ENCODE peak calls at places on chromosomes 3 and 15, in nine cellular contexts. P is dorsolateral prefrontal cortex, Y is GM20000, R is fibroblast of mammary gland, N is endothelial cell, H is OCI-LY7, E is A549, U is Peyer's patch, Q is PC-9. G is an unnamed sample.

GRCh38 chr15:62958528-62958927 is 84.0 kb upstream of the TPM1 start:
- DNase-seq in H (no peak), Y (no peak), P (no peak), R (no peak), Q (no peak), N (no peak), E (no peak), U (no peak), G (no peak)

GRCh38 chr3:46930945-46931403 is 45.6 kb downstream of the CCDC12 start:
- DNase-seq in E (peak), Y (no peak), R (no peak), U (no peak), Q (peak), N (no peak), P (no peak), H (peak), G (no peak)

GRCh38 chr3:197093871-197094270 is 64.3 kb upstream of the MELTF start:
- DNase-seq in Y (no peak), R (no peak), Q (no peak), P (no peak), E (no peak), H (no peak), N (no peak), U (no peak), G (no peak)

GRCh38 chr3:56342475-56342874 is 125.8 kb downstream of the ERC2 start:
- DNase-seq in Y (no peak), U (no peak), H (no peak), Q (no peak), E (no peak), R (no peak), N (no peak), P (no peak), G (no peak)

GRCh38 chr3:46749129-46749528 is 31.5 kb upstream of the PRSS50 start:
- DNase-seq in P (no peak), R (no peak), N (no peak), Y (no peak), U (no peak), H (no peak), Q (no peak), E (no peak), G (no peak)

GRCh38 chr3:132448211-132448961 is 31.1 kb downstream of the DNAJC13 start:
- DNase-seq in N (no peak), U (no peak), Q (no peak), H (no peak), R (peak), P (no peak), Y (no peak), E (no peak), G (no peak)

GRCh38 chr3:184477940-184478339 is 83.6 kb upstream of the EPHB3 start:
- DNase-seq in Y (no peak), N (no peak), U (no peak), R (no peak), P (no peak), Q (no peak), H (no peak), E (no peak), G (no peak)

GRCh38 chr3:184503647-184504046 is 57.9 kb upstream of the EPHB3 start:
- DNase-seq in N (no peak), Y (no peak), U (no peak), H (no peak), R (no peak), P (no peak), Q (no peak), E (peak), G (no peak)

GRCh38 chr3:24460974-24461373 is 33.7 kb downstream of the THRB start:
- DNase-seq in Y (no peak), R (peak), H (no peak), Q (no peak), N (no peak), E (no peak), U (no peak), P (no peak), G (no peak)

GRCh38 chr3:141148169-141148568 is 83.5 kb upstream of the PXYLP1 start:
- DNase-seq in P (no peak), N (no peak), E (no peak), R (no peak), Y (no peak), U (no peak), H (no peak), Q (no peak), G (no peak)

GRCh38 chr3:29453278-29453961 is 172.5 kb downstream of the RBMS3 start:
- DNase-seq in H (no peak), R (no peak), Y (no peak), E (no peak), N (no peak), U (no peak), P (no peak), Q (no peak), G (no peak)

GRCh38 chr15:78061963-78062427 is 15.5 kb downstream of the TBC1D2B start:
- DNase-seq in U (no peak), R (peak), H (peak), E (no peak), Q (no peak), P (no peak), N (no peak), Y (peak), G (no peak)

GRCh38 chr3:194276768-194277546 is 74.2 kb downstream of the CPN2 start:
- DNase-seq in R (peak), E (no peak), H (no peak), U (no peak), Y (no peak), N (no peak), P (peak), Q (no peak), G (no peak)

GRCh38 chr3:13177641-13178040 is 104.4 kb upstream of the IQSEC1 start:
- DNase-seq in U (no peak), P (no peak), H (no peak), E (no peak), Q (no peak), Y (no peak), N (no peak), R (no peak), G (no peak)

GRCh38 chr3:153087595-153088566 is 74.1 kb upstream of the RAP2B start:
- DNase-seq in P (no peak), U (no peak), E (no peak), Y (no peak), Q (peak), H (no peak), N (no peak), R (peak), G (no peak)

GRCh38 chr3:71415708-71416108 is 167.8 kb downstream of the FOXP1 start:
- DNase-seq in E (no peak), Y (no peak), U (no peak), R (no peak), H (no peak), N (no peak), P (no peak), Q (no peak), G (no peak)

GRCh38 chr3:63067999-63068645 is 192.9 kb upstream of the CADPS start:
- DNase-seq in R (peak), H (peak), Q (no peak), P (no peak), Y (peak), N (peak), E (peak), U (no peak), G (no peak)

GRCh38 chr15:45795487-45796069 is 160.7 kb downstream of the SQOR start:
- DNase-seq in E (peak), P (no peak), U (no peak), N (peak), R (peak), H (peak), Q (no peak), Y (peak), G (no peak)

GRCh38 chr3:84126160-84126559 is 832.6 kb upstream of the CADM2 start:
- DNase-seq in H (no peak), E (no peak), Q (no peak), P (no peak), N (no peak), R (no peak), Y (no peak), U (no peak), G (no peak)

GRCh38 chr3:160098261-160098908 is 109.8 kb downstream of the IL12A start:
- DNase-seq in R (peak), N (no peak), E (no peak), H (no peak), U (no peak), Q (no peak), P (no peak), Y (no peak), G (no peak)

GRCh38 chr3:2879587-2879986 is 230.6 kb downstream of the IL5RA start:
- DNase-seq in R (no peak), P (no peak), H (no peak), E (no peak), Y (no peak), N (no peak), Q (no peak), U (no peak), G (no peak)

GRCh38 chr3:29677421-29677820 is 396.6 kb downstream of the RBMS3 start:
- DNase-seq in E (no peak), R (peak), N (no peak), U (no peak), Q (no peak), H (no peak), P (no peak), Y (no peak), G (no peak)

GRCh38 chr3:110430146-110430545 is 641.5 kb upstream of the NECTIN3 start:
- DNase-seq in R (no peak), E (no peak), N (no peak), Y (no peak), Q (no peak), P (no peak), U (no peak), H (no peak), G (no peak)

GRCh38 chr3:195207731-195208130 is 63.2 kb downstream of the XXYLT1 start:
- DNase-seq in E (no peak), N (no peak), Y (no peak), P (no peak), U (no peak), H (no peak), R (no peak), Q (peak), G (no peak)

GRCh38 chr15:52735231-52736089 is 54.7 kb downstream of the ONECUT1 start:
- DNase-seq in P (peak), E (peak), Y (peak), R (peak), H (peak), Q (peak), U (peak), N (peak), G (peak)

GRCh38 chr3:38028621-38029361 is 651 bp downstream of the PLCD1 start:
- DNase-seq in Q (no peak), E (no peak), P (no peak), N (no peak), U (no peak), H (no peak), R (no peak), Y (no peak), G (no peak)

GRCh38 chr15:89665449-89666146 is 10.3 kb upstream of the KIF7 start:
- DNase-seq in R (peak), H (no peak), E (peak), Y (peak), P (no peak), Q (no peak), U (no peak), N (peak), G (no peak)

GRCh38 chr3:131402391-131403039 is 20.9 kb downstream of the NUDT16 start:
- DNase-seq in E (no peak), Y (no peak), P (no peak), R (peak), N (no peak), H (no peak), U (no peak), Q (peak), G (no peak)

GRCh38 chr3:169746924-169747323 is 17.9 kb downstream of the TERC start:
- DNase-seq in H (no peak), R (no peak), P (no peak), Y (no peak), Q (no peak), N (no peak), E (no peak), U (no peak), G (no peak)

GRCh38 chr15:78130012-78130353 is 1.3 kb downstream of the CIB2 start:
- DNase-seq in E (no peak), U (no peak), P (no peak), Q (no peak), H (no peak), Y (peak), N (no peak), R (no peak), G (no peak)

GRCh38 chr3:149384911-149385321 is 7.5 kb upstream of the TM4SF1 start:
- DNase-seq in Y (no peak), P (no peak), H (no peak), N (no peak), U (no peak), E (peak), Q (peak), R (peak), G (no peak)

GRCh38 chr15:48555244-48555804 is 90.2 kb downstream of the FBN1 start:
- DNase-seq in N (no peak), Q (no peak), R (peak), U (no peak), Y (no peak), P (no peak), E (no peak), H (no peak), G (no peak)

GRCh38 chr15:71575474-71576045 is 234.8 kb upstream of the NR2E3 start:
- DNase-seq in U (no peak), E (peak), Q (no peak), N (no peak), Y (no peak), P (no peak), H (peak), R (peak), G (no peak)

GRCh38 chr3:100245932-100246331 is 14.9 kb upstream of the TBC1D23 start:
- DNase-seq in R (peak), E (no peak), N (no peak), H (no peak), Y (no peak), U (no peak), Q (no peak), P (no peak), G (no peak)

GRCh38 chr15:39025331-39025730 is 460.7 kb upstream of the RASGRP1 start:
- DNase-seq in H (no peak), Y (no peak), P (no peak), U (no peak), N (no peak), R (peak), Q (no peak), E (no peak), G (no peak)

GRCh38 chr3:105953831-105954230 is 85.0 kb upstream of the CBLB start:
- DNase-seq in U (no peak), N (no peak), H (no peak), Q (peak), E (no peak), R (peak), Y (no peak), P (no peak), G (no peak)

GRCh38 chr3:71542548-71543370 is 40.8 kb downstream of the FOXP1 start:
- DNase-seq in Q (no peak), E (peak), P (peak), U (peak), R (peak), H (peak), N (peak), Y (no peak), G (no peak)

GRCh38 chr3:81218023-81218422 is 543.4 kb downstream of the GBE1 start:
- DNase-seq in E (peak), R (peak), Q (no peak), Y (no peak), U (no peak), H (no peak), P (no peak), N (peak), G (no peak)
- TF ChIP-seq CTCF in E (peak), R (peak), Q (peak), Y (peak), U (no peak), H (peak), P (peak), N (no peak), G (peak)

GRCh38 chr15:41285285-41285684 is 47.1 kb downstream of the OIP5 start:
- DNase-seq in H (peak), U (no peak), Y (no peak), Q (no peak), P (no peak), N (no peak), E (no peak), R (no peak), G (no peak)

GRCh38 chr15:41291065-41291631 is 41.2 kb downstream of the OIP5 start:
- DNase-seq in P (no peak), R (no peak), H (peak), E (no peak), U (peak), Y (peak), Q (no peak), N (no peak), G (no peak)

GRCh38 chr15:41286665-41287333 is 45.6 kb downstream of the OIP5 start:
- DNase-seq in Q (peak), N (no peak), Y (no peak), H (no peak), E (no peak), R (peak), P (no peak), U (no peak), G (no peak)

GRCh38 chr15:41289953-41290352 is 42.4 kb downstream of the OIP5 start:
- DNase-seq in N (no peak), E (no peak), R (no peak), H (no peak), Q (no peak), U (no peak), P (no peak), Y (no peak), G (no peak)

DNA sequence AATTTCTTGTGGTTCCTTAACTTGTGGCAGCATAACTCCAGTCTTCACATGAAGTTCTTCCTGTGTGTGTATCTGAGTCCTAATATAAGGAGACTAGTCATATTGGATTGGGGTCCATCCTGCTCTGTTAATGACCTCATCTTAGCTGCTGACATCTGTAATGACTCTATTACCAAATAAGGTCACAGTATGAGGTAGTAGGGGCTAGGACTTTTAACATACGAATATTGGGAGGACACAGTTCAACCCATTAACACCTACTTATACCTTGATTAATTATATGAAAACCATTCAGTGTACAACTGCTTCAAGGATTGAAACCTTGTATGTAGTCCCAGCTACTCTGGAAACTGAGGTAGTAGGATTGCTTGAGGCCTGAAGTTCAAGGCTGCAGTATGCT is 43.9 kb downstream of the OIP5 start:
- DNase-seq in Q (no peak), R (no peak), P (no peak), Y (no peak), N (no peak), E (no peak), U (no peak), H (no peak), G (no peak)
- TF ChIP-seq CTCF in Q (no peak), R (no peak), P (no peak), Y (no peak), N (no peak), E (no peak), U (no peak), H (no peak), G (no peak)

DNA sequence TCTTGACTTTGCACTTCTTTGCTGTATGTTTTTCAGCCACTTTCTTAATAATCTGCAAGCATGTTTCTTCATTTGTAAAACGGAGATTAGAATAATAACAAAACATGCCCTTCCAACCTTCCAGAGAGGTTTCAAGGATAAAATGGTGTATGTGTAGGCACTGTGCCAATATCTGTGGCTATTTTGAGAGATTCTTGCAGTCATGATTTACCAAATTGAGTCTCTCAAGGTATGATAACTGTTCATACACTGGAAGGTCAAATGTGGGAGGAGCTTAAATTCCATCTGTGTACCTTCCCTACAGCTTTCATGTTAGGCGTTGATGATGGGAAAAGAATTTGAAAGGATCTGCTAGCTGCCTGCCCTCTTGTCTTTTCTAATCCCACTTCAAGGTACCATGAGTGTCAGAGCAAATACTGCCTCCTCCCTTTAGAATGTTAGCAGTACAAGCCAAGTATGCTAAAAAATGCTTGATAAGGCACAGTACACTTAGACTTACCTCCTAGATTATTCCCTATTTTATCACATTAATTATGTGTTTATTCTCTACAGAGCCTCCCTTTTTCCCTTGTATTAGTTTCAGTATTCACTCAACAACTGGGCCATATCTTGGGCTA is 78.0 kb upstream of the ST8SIA2 start:
- DNase-seq in U (no peak), Y (no peak), H (no peak), N (no peak), R (no peak), P (no peak), E (no peak), Q (no peak), G (no peak)
- TF ChIP-seq CTCF in U (no peak), Y (no peak), H (no peak), N (no peak), R (no peak), P (no peak), E (no peak), Q (no peak), G (peak)

DNA sequence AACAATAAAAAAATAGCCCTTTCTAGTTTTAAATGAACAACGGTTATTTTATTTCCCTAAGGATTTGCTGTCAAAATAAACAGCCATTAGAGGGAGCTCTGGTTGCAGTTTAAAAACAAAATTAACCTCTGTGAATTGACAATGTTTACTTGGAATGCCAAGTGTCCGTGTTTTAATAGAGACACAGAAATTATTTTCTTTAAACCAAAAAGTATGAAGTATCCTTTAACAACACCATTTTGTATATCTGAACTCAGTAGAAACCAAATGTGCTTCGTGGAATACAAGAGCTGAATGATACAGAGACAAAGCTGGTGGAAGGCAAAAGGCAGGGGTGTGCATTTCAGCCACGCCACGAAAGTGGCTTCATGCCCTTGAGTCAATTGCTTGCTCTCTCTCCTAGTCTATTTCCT is 74.4 kb downstream of the MOBP start:
- DNase-seq in E (peak), H (peak), N (no peak), P (no peak), Y (no peak), Q (no peak), U (no peak), R (peak), G (no peak)
- TF ChIP-seq CTCF in E (peak), H (peak), N (peak), P (peak), Y (no peak), Q (peak), U (no peak), R (peak), G (peak)

DNA sequence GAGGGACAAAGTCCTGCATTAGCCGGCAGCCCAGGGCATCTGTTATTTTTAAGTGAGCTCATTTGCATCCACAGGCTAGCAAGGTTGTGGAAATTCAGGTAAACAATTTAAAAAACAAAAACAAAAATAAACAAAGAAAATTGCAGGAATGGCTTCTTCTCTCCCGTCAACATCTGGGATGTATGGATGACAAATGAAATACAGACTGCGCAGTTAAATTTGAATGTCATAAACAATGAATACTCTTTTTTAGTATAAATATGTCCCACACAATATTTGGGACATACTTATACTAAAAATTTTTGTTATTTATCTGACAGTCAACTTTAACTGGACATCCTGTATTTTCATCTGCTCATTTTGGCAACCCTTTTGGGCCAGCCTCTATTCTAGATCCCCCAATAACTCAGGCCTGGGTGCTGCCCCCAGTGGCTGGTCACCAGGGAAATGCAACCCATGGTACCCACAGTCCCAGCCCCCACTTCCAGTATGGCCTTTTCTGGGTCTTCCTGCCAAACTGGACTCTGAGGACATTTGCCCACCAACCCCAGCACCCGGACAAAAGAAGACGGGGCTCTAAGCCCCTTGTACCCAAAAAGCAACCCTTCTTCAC is 12.7 kb downstream of the GRM2 start:
- DNase-seq in U (no peak), N (no peak), Y (peak), R (no peak), E (no peak), Q (no peak), H (peak), P (no peak), G (no peak)
- TF ChIP-seq CTCF in U (no peak), N (peak), Y (no peak), R (no peak), E (no peak), Q (peak), H (peak), P (no peak), G (no peak)